ENCODE peak calls at places on chromosomes 6 and 20, in seven cellular contexts. D, W, U, R, J, K and F are unnamed samples.

GRCh38 chr6:107509506-107509905 is 19.6 kb downstream of the SOBP start:
- DNase-seq in D (no peak), W (no peak), U (no peak), R (no peak), J (no peak), K (no peak), F (no peak)

GRCh38 chr6:16759181-16759645 is 2.0 kb downstream of the ATXN1 start:
- DNase-seq in D (no peak), W (no peak), U (no peak), R (no peak), J (peak), K (no peak), F (no peak)

GRCh38 chr6:106631356-106631755 is 2.0 kb downstream of the QRSL1 start:
- DNase-seq in D (no peak), W (no peak), U (no peak), R (no peak), J (peak), K (no peak), F (no peak)

GRCh38 chr20:21191839-21192238 is 66.0 kb downstream of the KIZ start:
- DNase-seq in D (no peak), W (no peak), U (peak), R (no peak), J (no peak), K (no peak), F (no peak)

GRCh38 chr20:48241482-48241881 is 456.2 kb upstream of the SULF2 start:
- DNase-seq in D (no peak), W (no peak), U (no peak), R (no peak), J (no peak), K (no peak), F (no peak)

GRCh38 chr6:36607782-36608386 is 13.7 kb downstream of the SRSF3 start:
- DNase-seq in D (no peak), W (no peak), U (no peak), R (no peak), J (no peak), K (no peak), F (no peak)

GRCh38 chr6:26329763-26330511 is 35.1 kb upstream of the BTN3A2 start:
- DNase-seq in D (peak), W (peak), U (peak), R (no peak), J (peak), K (peak), F (peak)

GRCh38 chr6:37688088-37688850 is 9.4 kb downstream of the MDGA1 start:
- DNase-seq in D (no peak), W (no peak), U (no peak), R (no peak), J (no peak), K (no peak), F (no peak)

GRCh38 chr6:134908906-134909516 is 40.9 kb downstream of the ALDH8A1 start:
- DNase-seq in D (no peak), W (peak), U (no peak), R (peak), J (peak), K (peak), F (no peak)

GRCh38 chr20:10848810-10849370 is 175.1 kb upstream of the JAG1 start:
- DNase-seq in D (no peak), W (no peak), U (no peak), R (peak), J (peak), K (peak), F (no peak)

GRCh38 chr6:157597461-157598312 is 216.7 kb downstream of the ZDHHC14 start:
- DNase-seq in D (no peak), W (peak), U (peak), R (peak), J (peak), K (peak), F (peak)

GRCh38 chr6:15312500-15312899 is 66.6 kb downstream of the JARID2 start:
- DNase-seq in D (no peak), W (no peak), U (no peak), R (no peak), J (no peak), K (peak), F (no peak)

GRCh38 chr6:36351152-36351571 is 14.5 kb upstream of the BNIP5 start:
- DNase-seq in D (no peak), W (no peak), U (no peak), R (no peak), J (no peak), K (no peak), F (no peak)

GRCh38 chr20:44354979-44355502 is 458 bp upstream of the HNF4A start:
- DNase-seq in D (no peak), W (no peak), U (no peak), R (no peak), J (no peak), K (no peak), F (no peak)

GRCh38 chr6:28489366-28490190 is 26.0 kb downstream of the GPX6 start:
- DNase-seq in D (peak), W (peak), U (peak), R (peak), J (peak), K (peak), F (no peak)

GRCh38 chr20:53611449-53611894 is 17.8 kb upstream of the ZNF217 start:
- DNase-seq in D (no peak), W (no peak), U (no peak), R (no peak), J (peak), K (peak), F (no peak)

GRCh38 chr6:115891111-115891669 is 169.5 kb downstream of the FRK start:
- DNase-seq in D (no peak), W (no peak), U (no peak), R (no peak), J (peak), K (peak), F (no peak)

GRCh38 chr6:31480574-31480973 is 17.4 kb upstream of the MICB start:
- DNase-seq in D (no peak), W (no peak), U (no peak), R (no peak), J (no peak), K (no peak), F (no peak)

GRCh38 chr6:93624408-93624807 is 205.0 kb upstream of the EPHA7 start:
- DNase-seq in D (no peak), W (no peak), U (no peak), R (no peak), J (no peak), K (no peak), F (no peak)

GRCh38 chr6:105678516-105678915 is 275.6 kb upstream of the PREP start:
- DNase-seq in D (no peak), W (no peak), U (no peak), R (no peak), J (no peak), K (no peak), F (no peak)

GRCh38 chr6:157867155-157867559 is 44.1 kb downstream of the SNX9 start:
- DNase-seq in D (no peak), W (no peak), U (no peak), R (no peak), J (peak), K (peak), F (no peak)